ENCODE peak calls at places on chromosome 19, in seven cellular contexts. W, E, D, C, I, K and F are unnamed samples.

GRCh38 chr19:46984077-46985010 is 35.3 kb upstream of the NPAS1 start:
- DNase-seq in K (no peak), I (no peak), W (no peak), D (no peak), E (no peak), C (no peak), F (peak)

GRCh38 chr19:42323852-42324654 is 1.4 kb upstream of the MEGF8 start:
- DNase-seq in W (no peak), K (peak), C (no peak), E (no peak), I (no peak), D (no peak), F (peak)

GRCh38 chr19:46745521-46746280 is at the start of gene FKRP:
- DNase-seq in E (no peak), K (peak), D (no peak), C (no peak), I (peak), W (no peak), F (peak)

GRCh38 chr19:54002495-54003315 is 11.3 kb downstream of the CACNG6 start:
- DNase-seq in W (no peak), K (no peak), I (no peak), D (no peak), C (no peak), E (no peak), F (no peak)

GRCh38 chr19:21482863-21483276 is 22.5 kb upstream of the ZNF429 start:
- DNase-seq in I (peak), C (peak), E (peak), D (peak), W (no peak), K (peak), F (peak)

GRCh38 chr19:35342430-35342829 is 5.3 kb upstream of the FFAR1 start:
- DNase-seq in K (no peak), E (no peak), C (no peak), I (no peak), D (no peak), W (no peak), F (no peak)

GRCh38 chr19:16889429-16889882 is 657 bp downstream of the F2RL3 start:
- DNase-seq in D (no peak), K (no peak), C (no peak), I (no peak), W (no peak), E (no peak), F (no peak)

GRCh38 chr19:47725759-47726401 is 12.7 kb downstream of the EHD2 start:
- DNase-seq in D (no peak), W (no peak), I (no peak), E (no peak), K (no peak), C (no peak), F (peak)

GRCh38 chr19:40667602-40668001 is 22.8 kb downstream of the NUMBL start:
- DNase-seq in K (no peak), W (no peak), I (no peak), C (no peak), D (no peak), E (no peak), F (no peak)

GRCh38 chr19:3658823-3659745 is 32.5 kb upstream of the CACTIN start:
- DNase-seq in W (no peak), D (no peak), I (no peak), C (no peak), K (no peak), E (no peak), F (no peak)